ENCODE peak calls at places on chromosomes 2 and 18, in eight cellular contexts. G, B, Z, E, A, J, C and U are unnamed samples.

GRCh38 chr2:160666019-160666676 is 172.5 kb upstream of the RBMS1 start:
- DNase-seq in G (peak; percentile 11), C (no peak), B (no peak), A (no peak), J (peak; percentile 97), Z (no peak), E (peak; percentile 90), U (peak; percentile 97)

GRCh38 chr2:12556762-12557161 is 160.0 kb upstream of the TRIB2 start:
- DNase-seq in A (no peak), G (no peak), B (no peak), C (no peak), Z (no peak), J (peak; percentile 79), E (no peak), U (peak; percentile 72)

GRCh38 chr2:109405833-109406232 is 207.9 kb downstream of the SEPTIN10 start:
- DNase-seq in J (no peak), G (no peak), A (no peak), B (no peak), E (no peak), C (no peak), Z (no peak), U (no peak)

GRCh38 chr2:6510547-6510946 is 355.2 kb downstream of the CMPK2 start:
- DNase-seq in A (no peak), G (no peak), Z (no peak), B (no peak), C (no peak), E (no peak), J (no peak), U (no peak)

GRCh38 chr2:171651667-171652410 is 35.4 kb upstream of the DYNC1I2 start:
- DNase-seq in A (no peak), E (no peak), G (no peak), C (no peak), B (no peak), Z (no peak), J (no peak), U (no peak)

GRCh38 chr2:156580501-156580900 is 144.3 kb downstream of the GPD2 start:
- DNase-seq in J (no peak), A (no peak), E (no peak), Z (no peak), G (no peak), C (no peak), B (no peak), U (no peak)

GRCh38 chr2:127101048-127101611 is 5.8 kb downstream of the BIN1 start:
- DNase-seq in Z (no peak), E (no peak), B (no peak), G (no peak), A (no peak), C (no peak), J (no peak), U (no peak)

GRCh38 chr2:65107530-65107929 is 22.4 kb downstream of the RAB1A start:
- DNase-seq in G (no peak), Z (no peak), J (no peak), A (no peak), E (no peak), B (no peak), C (no peak), U (no peak)

GRCh38 chr2:104845552-104845931 is 8.4 kb upstream of the POU3F3 start:
- DNase-seq in Z (no peak), G (no peak), A (no peak), E (no peak), B (no peak), J (no peak), C (no peak), U (no peak)

GRCh38 chr18:47731276-47731675 is 199.2 kb downstream of the SMAD2 start:
- DNase-seq in B (no peak), Z (no peak), G (no peak), A (no peak), C (no peak), J (no peak), E (no peak), U (no peak)

GRCh38 chr18:54679318-54680149 is 88.5 kb downstream of the DYNAP start:
- DNase-seq in J (peak; percentile 88), G (peak; percentile 66), B (no peak), C (no peak), Z (no peak), A (no peak), E (peak; percentile 53), U (peak; percentile 82)
- H3K9me3 ChIP-seq in J (no peaks in the 10 kb centered on the region), G (no peaks in the 10 kb centered on the region), B (no peaks in the 10 kb centered on the region), C (no peaks in the 10 kb centered on the region), Z (no peaks in the 10 kb centered on the region), A (no peaks in the 10 kb centered on the region), E (no peaks in the 10 kb centered on the region), U (no peaks in the 10 kb centered on the region)

DNA sequence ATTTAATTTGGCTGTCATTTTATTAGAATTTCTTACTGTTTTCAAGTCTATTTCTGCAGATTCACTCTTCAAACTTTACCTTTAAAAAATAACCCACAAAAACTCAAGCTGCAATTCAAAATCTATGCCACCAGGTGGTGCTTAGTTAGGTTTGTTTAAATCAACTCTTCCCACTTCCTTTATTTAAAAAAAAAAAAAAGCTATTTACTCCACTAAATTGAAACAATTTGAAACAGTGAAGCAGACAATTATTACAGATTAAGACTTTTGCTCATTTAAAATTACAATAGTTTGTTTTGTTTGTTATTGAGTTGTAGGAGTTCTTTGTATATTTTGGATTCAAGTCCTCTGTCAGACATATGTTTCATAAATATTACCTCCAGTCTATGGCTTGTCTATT is 300.0 kb downstream of the PDE11A start:
- DNase-seq in C (no peak), J (peak; percentile 76), Z (no peak), E (peak; percentile 57), A (no peak), G (peak; percentile 32), B (no peak), U (peak; percentile 54)
- H3K4me1 ChIP-seq in C (no peaks in the 10 kb centered on the region), J (no peaks in the 10 kb centered on the region), Z (no peaks in the 10 kb centered on the region), E (no peaks in the 10 kb centered on the region), A (no peaks in the 10 kb centered on the region), G (no peaks in the 10 kb centered on the region), B (no peaks in the 10 kb centered on the region), U (no peaks in the 10 kb centered on the region)

DNA sequence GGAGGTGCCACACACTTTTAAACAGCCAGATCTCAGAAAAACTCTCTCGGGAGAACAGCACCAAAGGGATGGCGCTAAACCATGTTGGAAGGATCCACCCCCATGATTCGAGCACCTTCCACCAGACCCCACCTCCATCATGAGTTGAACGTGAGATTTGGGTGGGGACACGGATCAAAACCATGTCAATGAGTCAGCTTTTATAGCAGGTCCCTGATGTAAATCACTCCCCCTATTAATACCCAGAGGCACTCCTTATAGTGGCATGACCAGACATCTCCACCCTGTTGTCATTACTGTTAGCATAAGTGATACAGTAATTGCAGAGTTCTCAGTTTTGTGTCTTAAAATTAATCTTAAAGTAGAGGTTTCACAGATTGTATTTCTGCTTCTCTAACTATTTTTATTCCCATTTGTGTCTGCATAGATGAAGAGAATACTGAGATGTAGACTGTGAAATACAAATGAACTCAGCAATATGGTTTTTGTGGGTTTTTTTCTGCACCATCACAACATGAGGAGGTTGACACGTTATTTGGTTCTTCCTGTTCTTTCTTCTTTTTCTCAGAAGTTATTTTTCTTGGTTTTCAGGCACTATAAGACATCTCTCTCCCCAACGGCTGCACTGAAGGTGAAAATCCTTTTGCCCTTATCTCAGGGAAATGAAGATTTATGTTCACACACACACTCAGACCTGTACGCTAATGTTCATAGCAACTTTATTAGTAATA is 218.2 kb downstream of the ARL4C start:
- DNase-seq in Z (no peak), B (no peak), C (no peak), A (no peak), J (no peak), G (peak; percentile 54), E (no peak), U (no peak)
- H3K9me3 ChIP-seq in Z (no peaks in the 10 kb centered on the region), B (no peaks in the 10 kb centered on the region), C (no peaks in the 10 kb centered on the region), A (no peaks in the 10 kb centered on the region), J (no peaks in the 10 kb centered on the region), G (no peaks in the 10 kb centered on the region), E (no peaks in the 10 kb centered on the region), U (no peaks in the 10 kb centered on the region)

GRCh38 chr2:85435986-85436835 is 17.7 kb downstream of the SH2D6 start:
- DNase-seq in B (no peak), A (no peak), J (no peak), Z (no peak), G (no peak), E (no peak), C (no peak), U (no peak)

GRCh38 chr2:85438291-85439110 is 20.0 kb downstream of the SH2D6 start:
- DNase-seq in Z (no peak), J (no peak), B (no peak), A (no peak), E (no peak), G (no peak), C (no peak), U (peak; percentile 55)

GRCh38 chr2:85439111-85439477 is 20.6 kb downstream of the SH2D6 start:
- DNase-seq in Z (no peak), J (no peak), B (no peak), E (no peak), G (no peak), C (no peak), A (no peak), U (no peak)

GRCh38 chr2:85436836-85437487 is 18.4 kb downstream of the SH2D6 start:
- DNase-seq in A (no peak), B (no peak), E (no peak), G (no peak), C (no peak), J (no peak), Z (no peak), U (no peak)

GRCh38 chr2:85437488-85438290 is 19.2 kb downstream of the SH2D6 start:
- DNase-seq in J (peak; percentile 36), Z (peak; percentile 84), C (peak; percentile 88), G (peak; percentile 77), E (peak; percentile 63), B (peak; percentile 90), A (peak; percentile 91), U (peak; percentile 92)
- H3K4me1 ChIP-seq in J (peaks cover 34% of the 10 kb centered on the region), Z (peaks cover 41% of the 10 kb centered on the region), C (peaks cover 40% of the 10 kb centered on the region), G (peaks cover 2% of the 10 kb centered on the region), E (peaks cover 5% of the 10 kb centered on the region), B (peaks cover 65% of the 10 kb centered on the region), A (peaks cover 23% of the 10 kb centered on the region), U (peaks cover 12% of the 10 kb centered on the region)

GRCh38 chr2:68091439-68092034 is 28.7 kb upstream of the C1D start:
- DNase-seq in A (no peak), Z (no peak), J (no peak), C (no peak), B (no peak), E (no peak), G (no peak), U (no peak)
- H3K9me3 ChIP-seq in A (no peaks in the 10 kb centered on the region), Z (no peaks in the 10 kb centered on the region), J (no peaks in the 10 kb centered on the region), C (no peaks in the 10 kb centered on the region), B (no peaks in the 10 kb centered on the region), E (no peaks in the 10 kb centered on the region), G (no peaks in the 10 kb centered on the region), U (no peaks in the 10 kb centered on the region)

DNA sequence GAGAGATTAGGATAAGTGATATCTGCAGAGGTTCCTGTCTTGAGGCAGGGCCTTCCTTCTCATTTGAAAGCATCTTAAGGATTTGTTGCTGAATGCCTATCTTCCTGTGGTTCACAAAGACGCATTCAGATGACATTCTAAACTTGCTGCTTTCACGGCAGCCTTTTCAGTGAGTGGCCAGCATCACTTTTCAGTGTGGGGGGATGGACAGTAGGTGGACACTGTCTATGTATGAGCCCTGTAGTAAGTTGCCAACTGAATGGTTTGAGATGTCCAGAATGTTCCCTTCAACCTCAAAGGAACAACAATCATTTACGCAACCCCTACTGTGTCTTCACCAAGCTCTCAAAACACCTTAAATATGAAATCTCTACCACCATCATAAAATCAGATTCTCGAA is 46.6 kb downstream of the SETBP1 start:
- DNase-seq in B (no peak), J (no peak), A (no peak), Z (no peak), C (no peak), E (no peak), G (no peak), U (no peak)
- H3K4me1 ChIP-seq in B (peaks cover 35% of the 10 kb centered on the region), J (peaks cover 22% of the 10 kb centered on the region), A (peaks cover 30% of the 10 kb centered on the region), Z (peaks cover 49% of the 10 kb centered on the region), C (peaks cover 13% of the 10 kb centered on the region), E (peaks cover 80% of the 10 kb centered on the region), G (peaks cover 2% of the 10 kb centered on the region), U (peaks cover 59% of the 10 kb centered on the region)